ENCODE peak calls at places on chromosomes 2 and 18, in four cellular contexts. U is K562, D is GM12878, R is GM12891. F is an unnamed sample.

GRCh38 chr2:68987051-68987503 is 12.6 kb downstream of the GKN1 start:
- DNase-seq in U (no peak), D (no peak), R (no peak), F (no peak)

GRCh38 chr2:42602218-42602936 is 33.9 kb downstream of the MTA3 start:
- DNase-seq in U (no peak), D (peak; percentile 51), R (no peak), F (no peak)

GRCh38 chr2:23585218-23585945 is 200.4 kb downstream of the KLHL29 start:
- DNase-seq in U (no peak), D (no peak), R (no peak), F (no peak)

GRCh38 chr2:95389256-95390119 is 13.0 kb upstream of the FAHD2A start:
- DNase-seq in U (peak; percentile 81), D (no peak), R (peak; percentile 87), F (peak; percentile 78)

GRCh38 chr2:110157153-110157793 is 41.7 kb upstream of the MALL start:
- DNase-seq in U (peak; percentile 27), D (peak; percentile 8), R (peak; percentile 7), F (no peak)

GRCh38 chr2:106094101-106094860 is 99.8 kb downstream of the UXS1 start:
- DNase-seq in U (no peak), D (no peak), R (no peak), F (no peak)

GRCh38 chr18:59783138-59783537 is 85.9 kb upstream of the CCBE1 start:
- DNase-seq in U (peak; percentile 11), D (peak; percentile 9), R (peak; percentile 31), F (peak; percentile 19)

GRCh38 chr18:45993441-45993840 is 26.3 kb upstream of the EPG5 start:
- DNase-seq in U (no peak), D (no peak), R (no peak), F (no peak)

GRCh38 chr18:10361660-10362059 is 92.8 kb upstream of the APCDD1 start:
- DNase-seq in U (no peak), D (no peak), R (no peak), F (no peak)

GRCh38 chr2:207950761-207951114 is 74.6 kb downstream of the PLEKHM3 start:
- DNase-seq in U (no peak), D (no peak), R (no peak), F (no peak)

GRCh38 chr2:70400539-70400938 is 98.7 kb upstream of the FAM136A start:
- DNase-seq in U (no peak), D (no peak), R (no peak), F (no peak)

GRCh38 chr18:65057439-65058083 is 693.3 kb upstream of the CDH7 start:
- DNase-seq in U (no peak), D (no peak), R (no peak), F (no peak)

GRCh38 chr2:37323770-37324535 is 680 bp downstream of the PRKD3 start:
- DNase-seq in U (peak; percentile 16), D (no peak), R (peak; percentile 15), F (no peak)

GRCh38 chr2:109069430-109070194 is 59.4 kb upstream of the SH3RF3 start:
- DNase-seq in U (no peak), D (no peak), R (no peak), F (no peak)

GRCh38 chr2:62662548-62662947 is 43.0 kb upstream of the EHBP1 start:
- DNase-seq in U (no peak), D (peak; percentile 5), R (no peak), F (no peak)

GRCh38 chr2:157856157-157856455 is 20.0 kb downstream of the ACVR1 start:
- DNase-seq in U (no peak), D (no peak), R (no peak), F (no peak)

GRCh38 chr2:157858846-157859245 is 17.3 kb downstream of the ACVR1 start:
- DNase-seq in U (no peak), D (no peak), R (no peak), F (no peak)

GRCh38 chr2:157853820-157854219 is 22.3 kb downstream of the ACVR1 start:
- DNase-seq in U (no peak), D (no peak), R (no peak), F (no peak)

GRCh38 chr2:157853211-157853610 is 22.9 kb downstream of the ACVR1 start:
- DNase-seq in U (no peak), D (no peak), R (no peak), F (no peak)

GRCh38 chr2:157857881-157858280 is 18.2 kb downstream of the ACVR1 start:
- DNase-seq in U (no peak), D (no peak), R (no peak), F (no peak)
- TF ChIP-seq POLR2AphosphoS5 in U (no peak), D (no peak), R (no peak), F (no peak)

GRCh38 chr2:216742411-216742810 is 47.1 kb upstream of the IGFBP5 start:
- DNase-seq in U (no peak), D (no peak), R (no peak), F (no peak)
- TF ChIP-seq POLR2A in U (no peak), D (no peak), R (no peak), F (no peak)

GRCh38 chr2:35978218-35978617 is 377.4 kb upstream of the CRIM1 start:
- DNase-seq in U (no peak), D (no peak), R (peak; percentile 1), F (no peak)
- TF ChIP-seq TAF1 in U (no peak), D (no peak), R (no peak), F (no peak)

GRCh38 chr2:232986155-232986554 is 26.9 kb downstream of the NGEF start:
- DNase-seq in U (no peak), D (no peak), R (no peak), F (no peak)

GRCh38 chr2:232993231-232993821 is 19.7 kb downstream of the NGEF start:
- DNase-seq in U (no peak), D (no peak), R (no peak), F (no peak)

GRCh38 chr2:232983669-232983991 is 29.4 kb downstream of the NGEF start:
- DNase-seq in U (no peak), D (no peak), R (no peak), F (no peak)

GRCh38 chr2:232984451-232985207 is 28.4 kb downstream of the NGEF start:
- DNase-seq in U (no peak), D (no peak), R (no peak), F (no peak)

DNA sequence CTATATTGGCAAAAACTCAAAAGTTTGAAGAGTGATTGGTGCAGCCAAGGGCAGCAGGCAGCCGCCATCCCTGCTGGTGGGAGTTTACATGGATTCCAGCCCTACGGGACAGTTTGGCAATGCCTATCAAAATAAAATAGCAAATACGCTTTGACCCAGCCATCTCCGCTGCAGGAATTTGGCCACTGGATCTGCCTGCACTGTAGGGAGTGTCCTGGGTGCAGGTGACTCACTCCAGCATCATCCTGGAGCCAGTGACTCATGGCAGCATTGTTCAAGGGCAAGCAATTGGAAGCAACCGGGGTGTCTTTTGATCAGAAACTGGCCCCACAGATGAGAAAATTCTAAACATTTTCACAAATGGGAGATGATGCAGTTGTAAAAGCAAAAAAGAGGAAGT is 24.6 kb downstream of the NGEF start:
- DNase-seq in U (no peak), D (no peak), R (no peak), F (no peak)
- TF ChIP-seq POLR2AphosphoS5 in U (no peak), D (no peak), R (no peak), F (no peak)

DNA sequence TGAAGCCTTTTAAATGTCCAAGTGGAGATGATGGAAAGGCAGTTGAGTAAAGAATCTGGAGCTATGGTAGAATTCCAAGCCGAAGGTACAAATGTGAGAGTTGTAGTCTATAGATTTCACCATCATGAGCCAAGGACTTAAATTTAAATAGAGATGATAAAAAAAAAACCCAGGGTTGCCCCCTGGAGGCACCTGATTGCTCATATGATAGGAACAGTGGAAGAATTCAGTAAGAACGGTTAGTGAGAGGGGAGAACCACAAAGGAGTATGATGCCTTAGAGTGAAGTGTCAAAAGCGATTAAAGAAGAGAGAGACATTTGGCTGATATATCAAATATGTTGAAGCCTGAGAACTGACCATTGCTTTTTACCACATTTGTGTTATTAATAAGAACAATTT is 11.9 kb downstream of the NYAP2 start:
- DNase-seq in U (no peak), D (no peak), R (no peak), F (no peak)
- TF ChIP-seq POLR2A in U (no peak), D (no peak), R (no peak), F (no peak)

GRCh38 chr2:200588076-200588678 is 2.4 kb downstream of the AOX1 start:
- DNase-seq in U (no peak), D (no peak), R (no peak), F (no peak)

GRCh38 chr2:200586644-200586975 is 796 bp downstream of the AOX1 start:
- DNase-seq in U (no peak), D (no peak), R (no peak), F (no peak)

GRCh38 chr2:200585730-200586643 is at the start of gene AOX1:
- DNase-seq in U (no peak), D (no peak), R (peak; percentile 22), F (peak; percentile 19)

GRCh38 chr2:200585340-200585729 is 479 bp upstream of the AOX1 start:
- DNase-seq in U (no peak), D (no peak), R (no peak), F (no peak)

DNA sequence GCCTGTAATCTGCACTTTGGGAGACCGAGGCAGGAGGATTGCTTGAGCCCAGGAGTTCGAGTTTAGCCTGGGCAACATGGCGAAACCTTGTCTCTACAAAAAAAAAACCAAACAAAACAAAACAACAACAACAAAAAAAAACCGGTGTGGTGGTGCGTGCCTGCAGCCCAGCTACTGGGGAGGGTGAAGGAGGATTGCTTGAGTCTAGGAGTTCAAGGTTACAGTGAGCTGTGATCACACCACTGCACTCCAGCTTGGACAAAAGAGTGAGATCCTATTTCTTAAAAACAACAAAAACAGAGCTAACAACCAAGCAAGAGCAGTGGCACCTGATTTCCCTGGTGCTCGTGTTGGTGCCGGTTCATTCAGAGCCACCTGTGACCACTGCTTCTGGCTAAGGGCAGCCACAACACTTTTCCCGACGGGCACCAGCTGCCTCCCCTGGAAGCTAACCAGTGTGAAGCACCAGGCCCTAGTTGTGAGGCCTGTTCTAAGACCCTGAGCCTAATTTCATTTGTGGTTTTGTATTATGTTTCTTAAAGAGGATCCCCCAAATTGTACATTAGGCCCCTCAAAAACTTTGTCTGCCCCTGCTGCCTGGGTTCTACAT is 1.3 kb downstream of the AOX1 start:
- DNase-seq in U (no peak), D (no peak), R (no peak), F (no peak)
- TF ChIP-seq TAF1 in U (no peak), D (no peak), R (no peak), F (no peak)

DNA sequence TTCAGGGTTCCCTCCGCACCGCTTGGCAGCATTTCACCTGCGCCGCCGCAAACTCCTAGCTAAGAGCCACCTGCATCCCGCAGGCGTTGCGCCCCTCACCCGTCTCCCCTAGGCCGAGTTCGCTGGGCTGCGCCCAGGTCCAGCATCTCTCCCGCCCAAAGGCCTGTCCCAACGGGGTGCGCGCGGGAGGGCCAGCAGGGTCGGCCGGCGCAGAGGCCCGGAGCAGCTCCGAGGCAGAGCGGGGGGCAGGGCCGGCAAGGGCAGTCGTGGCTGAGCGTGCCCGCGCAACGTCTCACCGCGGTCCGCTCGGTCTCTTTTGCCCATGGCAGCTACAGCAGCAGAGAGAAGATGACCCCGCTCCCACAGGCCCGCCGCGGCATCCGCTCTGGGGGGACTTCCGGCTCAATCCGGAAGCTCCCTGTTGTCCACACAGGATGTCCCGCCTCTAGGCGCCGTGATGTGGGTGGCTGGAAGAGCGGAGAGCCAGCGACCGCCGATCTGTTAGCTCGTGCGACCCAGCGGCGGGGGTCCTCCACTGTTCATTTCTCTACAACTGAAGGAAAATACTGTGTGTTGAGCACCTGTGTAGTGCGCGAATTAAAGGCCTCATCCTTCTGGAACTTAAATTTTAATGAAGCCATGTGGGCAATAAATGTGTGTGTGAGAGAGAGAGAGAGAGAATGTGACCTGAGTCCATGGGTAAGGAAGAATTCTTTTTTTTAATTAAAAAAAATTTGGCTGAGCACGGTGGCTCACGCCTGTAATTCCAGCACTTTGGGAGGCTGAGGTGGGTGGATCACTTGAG is at the start of gene ERCC3:
- DNase-seq in U (peak; percentile 91), D (peak; percentile 30), R (peak; percentile 94), F (peak; percentile 94)
- TF ChIP-seq POLR2AphosphoS5 in U (peak; percentile 93), D (peak; percentile 93), R (peak; percentile 93), F (peak; percentile 93)